ENCODE peak calls at places on chromosomes 13 and 19, in four cellular contexts. F, S, N and X are unnamed samples.

GRCh38 chr19:54158812-54159351 is 639 bp downstream of the LENG1 start:
- DNase-seq in N (no peak), S (peak), F (no peak), X (no peak)

GRCh38 chr13:31069808-31070544 is 91.7 kb downstream of the HSPH1 start:
- DNase-seq in S (no peak), F (no peak), N (no peak), X (no peak)

GRCh38 chr13:53191091-53191490 is 162.5 kb downstream of the OLFM4 start:
- DNase-seq in F (no peak), N (peak), S (no peak), X (no peak)

GRCh38 chr19:34676697-34677385 is at the start of gene SCGB2B2:
- DNase-seq in N (peak), S (peak), F (peak), X (no peak)

GRCh38 chr13:112967666-112968379 is 1.2 kb upstream of the MCF2L start:
- DNase-seq in N (no peak), S (no peak), F (no peak), X (no peak)

GRCh38 chr19:31882709-31883108 is 462.7 kb upstream of the ZNF507 start:
- DNase-seq in S (no peak), F (no peak), N (no peak), X (no peak)

GRCh38 chr13:50898338-50898737 is 11.3 kb upstream of the RNASEH2B start:
- DNase-seq in F (no peak), N (no peak), S (no peak), X (no peak)

GRCh38 chr13:51764184-51765141 is 39.5 kb downstream of the DHRS12 start:
- DNase-seq in S (peak), N (no peak), F (no peak), X (peak)

GRCh38 chr19:57406516-57407123 is 4.3 kb upstream of the ZNF17 start:
- DNase-seq in F (peak), S (peak), N (peak), X (peak)

GRCh38 chr19:4911314-4911713 is 2.0 kb downstream of the UHRF1 start:
- DNase-seq in F (no peak), N (peak), S (no peak), X (no peak)

GRCh38 chr13:35512271-35512920 is 35.9 kb upstream of the MAB21L1 start:
- DNase-seq in S (no peak), F (no peak), N (peak), X (no peak)

GRCh38 chr13:20702945-20703784 is at the start of gene IL17D:
- DNase-seq in S (peak), F (no peak), N (peak), X (peak)

GRCh38 chr19:46716013-46716671 is 772 bp downstream of the PRKD2 start:
- DNase-seq in S (no peak), N (peak), F (no peak), X (no peak)

GRCh38 chr13:110312669-110313031 is 5.6 kb downstream of the COL4A2 start:
- DNase-seq in S (no peak), N (no peak), F (no peak), X (no peak)

GRCh38 chr19:35040826-35041547 is 534 bp upstream of the HPN start:
- DNase-seq in F (no peak), N (no peak), S (no peak), X (peak)

GRCh38 chr19:42323852-42324654 is 1.4 kb upstream of the MEGF8 start:
- DNase-seq in N (no peak), S (peak), F (no peak), X (no peak)

GRCh38 chr13:100131863-100132574 is 43.1 kb downstream of the PCCA start:
- DNase-seq in N (peak), F (no peak), S (no peak), X (no peak)

GRCh38 chr19:32387701-32388392 is 17.7 kb upstream of the DPY19L3 start:
- DNase-seq in F (no peak), S (no peak), N (no peak), X (no peak)

GRCh38 chr13:37403776-37404497 is 194.6 kb downstream of the POSTN start:
- DNase-seq in N (no peak), S (no peak), F (no peak), X (no peak)

GRCh38 chr13:94674609-94675348 is 37.6 kb downstream of the SOX21 start:
- DNase-seq in S (peak), N (peak), F (peak), X (peak)

GRCh38 chr13:84481958-84482357 is 599.7 kb upstream of the SLITRK1 start:
- DNase-seq in S (no peak), F (no peak), N (no peak), X (no peak)

GRCh38 chr13:44116562-44117315 is 237.0 kb downstream of the LACC1 start:
- DNase-seq in F (no peak), S (no peak), N (no peak), X (no peak)

GRCh38 chr13:98970293-98970692 is 7.6 kb downstream of the DOCK9 start:
- DNase-seq in N (no peak), S (no peak), F (no peak), X (no peak)

GRCh38 chr13:27020415-27020814 is 151.2 kb downstream of the USP12 start:
- DNase-seq in N (no peak), F (no peak), S (no peak), X (no peak)

GRCh38 chr19:13078897-13079541 is 23.6 kb downstream of the LYL1 start:
- DNase-seq in S (no peak), N (no peak), F (peak), X (no peak)

GRCh38 chr13:30744056-30744684 is 8.8 kb downstream of the ALOX5AP start:
- DNase-seq in N (peak), S (peak), F (no peak), X (peak)

GRCh38 chr13:93248627-93249047 is 22.0 kb downstream of the GPC6 start:
- DNase-seq in F (peak), N (no peak), S (no peak), X (no peak)

GRCh38 chr19:31991984-31992655 is 353.3 kb upstream of the ZNF507 start:
- DNase-seq in S (no peak), F (no peak), N (no peak), X (no peak)